ENCODE peak calls at places on chromosomes 5 and 9, in ten cellular contexts. C is tibial artery, T is uterus, O is bronchial epithelial cell, S is epithelial cell of esophagus, W is heart right ventricle, H is thoracic aorta, M is IMR-90, I is right lobe of liver, Z is PC-3. D is an unnamed sample.

GRCh38 chr5:179827684-179828083 is 7.0 kb downstream of the SQSTM1 start:
- DNase-seq in W (no peak), T (peak; percentile 52), M (peak; percentile 73), Z (peak; percentile 63), H (no peak), O (peak; percentile 35), S (peak; percentile 58), C (no peak), I (no peak), D (no peak)

GRCh38 chr5:136374638-136375037 is 9.3 kb upstream of the TRPC7 start:
- DNase-seq in Z (peak; percentile 27), M (no peak), O (peak; percentile 10), S (no peak), W (no peak), T (no peak), C (no peak), H (no peak), I (no peak), D (no peak)

GRCh38 chr5:143887901-143888648 is 76.1 kb downstream of the HMHB1 start:
- DNase-seq in H (no peak), W (no peak), T (no peak), I (no peak), S (no peak), O (peak; percentile 17), M (peak; percentile 75), C (no peak), Z (peak; percentile 23), D (no peak)

GRCh38 chr9:89945133-89945532 is 340.3 kb downstream of the GADD45G start:
- DNase-seq in H (no peak), Z (no peak), I (no peak), O (no peak), W (no peak), T (no peak), C (no peak), M (no peak), S (no peak), D (no peak)

GRCh38 chr9:71854811-71855210 is 56.2 kb downstream of the ABHD17B start:
- DNase-seq in W (no peak), M (no peak), O (no peak), I (no peak), T (no peak), Z (no peak), H (no peak), C (no peak), S (peak; percentile 10), D (no peak)

GRCh38 chr9:136531904-136532798 is 13.7 kb downstream of the NOTCH1 start:
- DNase-seq in Z (no peak), T (no peak), S (peak; percentile 40), I (no peak), M (no peak), W (no peak), C (no peak), O (no peak), H (no peak), D (no peak)

GRCh38 chr5:79687911-79688310 is 1.7 kb upstream of the CMYA5 start:
- DNase-seq in I (no peak), H (no peak), O (no peak), Z (no peak), T (no peak), W (no peak), C (no peak), S (no peak), M (no peak), D (no peak)

GRCh38 chr5:33433303-33434255 is 7.2 kb upstream of the TARS1 start:
- DNase-seq in W (no peak), S (no peak), M (peak; percentile 68), Z (no peak), H (no peak), O (no peak), I (no peak), T (no peak), C (no peak), D (no peak)

GRCh38 chr5:165574140-165574539 is 2068.7 kb downstream of the MAT2B start:
- DNase-seq in W (no peak), I (no peak), T (no peak), O (no peak), Z (no peak), S (no peak), M (no peak), H (no peak), C (no peak), D (no peak)

GRCh38 chr9:123712399-123712798 is 217.5 kb downstream of the DENND1A start:
- DNase-seq in I (no peak), W (no peak), T (no peak), C (no peak), S (no peak), H (no peak), Z (peak; percentile 29), M (peak; percentile 23), O (peak; percentile 13), D (no peak)

GRCh38 chr5:149853701-149854100 is 90.9 kb downstream of the PDE6A start:
- DNase-seq in W (no peak), T (no peak), I (no peak), S (no peak), O (no peak), H (no peak), Z (no peak), M (no peak), C (no peak), D (no peak)

GRCh38 chr5:149860801-149861322 is 83.7 kb downstream of the PDE6A start:
- DNase-seq in H (no peak), W (no peak), C (no peak), S (peak; percentile 85), Z (peak; percentile 60), O (peak; percentile 77), T (no peak), I (no peak), M (no peak), D (no peak)

GRCh38 chr5:149855371-149855770 is 89.2 kb downstream of the PDE6A start:
- DNase-seq in C (no peak), Z (no peak), T (no peak), S (no peak), W (no peak), M (peak; percentile 17), O (no peak), I (no peak), H (no peak), D (no peak)

GRCh38 chr5:149854881-149855280 is 89.7 kb downstream of the PDE6A start:
- DNase-seq in M (no peak), H (no peak), Z (no peak), I (no peak), O (no peak), W (no peak), T (no peak), C (no peak), S (no peak), D (no peak)

GRCh38 chr5:149857499-149857898 is 87.1 kb downstream of the PDE6A start:
- DNase-seq in I (peak; percentile 63), H (peak; percentile 28), T (peak; percentile 61), Z (peak; percentile 71), M (no peak), C (peak; percentile 86), O (peak; percentile 68), W (peak; percentile 76), S (peak; percentile 67), D (peak; percentile 88)
- H3K4me3 ChIP-seq in I (no peak overlapping the region), H (no peak overlapping the region), T (no peak overlapping the region), Z (no peak overlapping the region), M (no peak overlapping the region), C (no peak overlapping the region), O (no peak overlapping the region), W (no peak overlapping the region), S (no peak overlapping the region), D (no peak overlapping the region)

GRCh38 chr9:22447607-22448305 is 1.1 kb downstream of the DMRTA1 start:
- DNase-seq in I (peak; percentile 58), H (no peak), O (peak; percentile 55), Z (peak; percentile 28), T (no peak), M (no peak), C (no peak), W (no peak), S (peak; percentile 29), D (no peak)

GRCh38 chr9:22452415-22453010 is 5.9 kb downstream of the DMRTA1 start:
- DNase-seq in S (peak; percentile 44), T (peak; percentile 27), C (no peak), I (peak; percentile 54), Z (peak; percentile 67), O (peak; percentile 42), H (no peak), M (peak; percentile 31), W (no peak), D (no peak)

GRCh38 chr9:22446589-22446949 is at the start of gene DMRTA1:
- DNase-seq in Z (peak; percentile 82), O (peak; percentile 74), S (peak; percentile 89), I (peak; percentile 97), T (peak; percentile 74), W (peak; percentile 80), H (peak; percentile 28), C (peak; percentile 89), M (peak; percentile 25), D (no peak)

GRCh38 chr9:22446950-22447606 is 454 bp downstream of the DMRTA1 start:
- DNase-seq in T (no peak), S (peak; percentile 85), O (peak; percentile 65), Z (peak; percentile 72), H (no peak), C (peak; percentile 68), W (peak; percentile 10), M (peak; percentile 20), I (peak; percentile 85), D (no peak)
- TF ChIP-seq CTCF in T (no peak), S (peak; percentile 16), O (peak; percentile 63), Z (peak; percentile 48), H (no peak), C (no peak), W (no peak), M (peak; percentile 8), I (peak; percentile 29), D (peak; percentile 58)

GRCh38 chr9:97853056-97853843 is at the start of gene FOXE1:
- DNase-seq in C (no peak), O (no peak), Z (no peak), S (peak; percentile 24), T (no peak), I (no peak), H (no peak), M (no peak), W (no peak), D (no peak)
- H3K4me3 ChIP-seq in C (peak within 1 kb of the TSS; percentile 35), O (peak within 1 kb of the TSS; percentile 44), Z (no peak within 1 kb of the TSS), S (peak within 1 kb of the TSS; percentile 51), T (no peak within 1 kb of the TSS), I (peak within 1 kb of the TSS; percentile 46), H (peak within 1 kb of the TSS; percentile 61), M (peak within 1 kb of the TSS; percentile 41), W (peak within 1 kb of the TSS; percentile 20), D (no peak within 1 kb of the TSS)

GRCh38 chr5:7616897-7617296 is 221.0 kb downstream of the ADCY2 start:
- DNase-seq in O (no peak), I (no peak), Z (no peak), H (no peak), W (no peak), S (no peak), M (no peak), T (no peak), C (no peak), D (no peak)

GRCh38 chr5:7628248-7628647 is 222.7 kb downstream of the CFAP90 start:
- DNase-seq in T (no peak), Z (no peak), M (no peak), S (no peak), W (no peak), H (no peak), C (no peak), I (no peak), O (no peak), D (no peak)

DNA sequence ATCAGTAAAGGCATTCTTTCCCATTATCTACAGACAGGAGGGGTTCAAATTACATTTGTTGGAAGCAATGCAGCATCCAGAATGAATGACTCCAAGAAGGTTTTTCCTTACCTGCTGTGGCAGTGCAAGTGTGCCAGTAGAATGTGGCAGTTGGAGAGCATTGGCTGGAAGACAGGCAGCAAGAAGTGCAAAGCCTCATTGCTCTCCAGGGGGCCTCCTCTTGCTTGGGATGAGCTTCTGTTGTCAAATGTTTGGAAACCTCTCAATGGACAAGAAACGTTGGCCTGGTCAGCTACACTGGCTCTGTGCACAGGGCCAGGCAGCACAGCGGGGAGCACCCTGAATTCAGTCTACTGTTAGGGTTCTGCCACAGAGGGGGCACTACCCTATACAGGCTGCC is 226.6 kb downstream of the ADCY2 start:
- DNase-seq in C (no peak), S (no peak), Z (no peak), W (no peak), M (no peak), H (no peak), T (no peak), I (no peak), O (no peak), D (no peak)
- TF ChIP-seq CTCF in C (no peak), S (no peak), Z (no peak), W (no peak), M (no peak), H (no peak), T (no peak), I (no peak), O (no peak), D (no peak)

D was measured in LNCaP clone FGC.